ENCODE peak calls at places on chromosomes 6 and 20, in four cellular contexts. R is K562, P is HL-60, G is GM12878. K is an unnamed sample.

GRCh38 chr6:106509420-106510089 is 119.7 kb downstream of the RTN4IP1 start:
- DNase-seq in R (no peak), P (no peak), G (no peak), K (peak)

GRCh38 chr20:63032861-63033634 is 26.3 kb upstream of the BHLHE23 start:
- DNase-seq in R (no peak), P (no peak), G (peak), K (no peak)

GRCh38 chr6:38375341-38375740 is 264.4 kb downstream of the BTBD9 start:
- DNase-seq in R (no peak), P (no peak), G (no peak), K (no peak)

GRCh38 chr20:44516491-44516890 is 5.4 kb downstream of the SERINC3 start:
- DNase-seq in R (no peak), P (no peak), G (no peak), K (no peak)

GRCh38 chr6:15952231-15953151 is 176.4 kb upstream of the MYLIP start:
- DNase-seq in R (no peak), P (no peak), G (no peak), K (no peak)

GRCh38 chr6:37459981-37460800 is 27.2 kb downstream of the CMTR1 start:
- DNase-seq in R (peak), P (no peak), G (no peak), K (no peak)

GRCh38 chr20:36812601-36813000 is 39.0 kb upstream of the DSN1 start:
- DNase-seq in R (no peak), P (no peak), G (no peak), K (no peak)

GRCh38 chr6:155388546-155388945 is 67.1 kb downstream of the NOX3 start:
- DNase-seq in R (no peak), P (no peak), G (no peak), K (no peak)

GRCh38 chr6:11824986-11825385 is 46.4 kb upstream of the ADTRP start:
- DNase-seq in R (no peak), P (no peak), G (peak), K (no peak)

GRCh38 chr6:52994031-52994788 is 874 bp downstream of the GSTA4 start:
- DNase-seq in R (no peak), P (no peak), G (no peak), K (no peak)

GRCh38 chr20:57434390-57434700 is 43.1 kb downstream of the RBM38 start:
- DNase-seq in R (no peak), P (no peak), G (no peak), K (no peak)

GRCh38 chr6:46781478-46782378 is 11.5 kb upstream of the MEP1A start:
- DNase-seq in R (peak), P (peak), G (no peak), K (no peak)

GRCh38 chr6:41589636-41590622 is 43.7 kb downstream of the FOXP4 start:
- DNase-seq in R (no peak), P (no peak), G (no peak), K (no peak)

GRCh38 chr6:111480988-111481830 is 1.8 kb downstream of the REV3L start:
- DNase-seq in R (no peak), P (no peak), G (no peak), K (no peak)

GRCh38 chr6:6736753-6737654 is 148.5 kb downstream of the LY86 start:
- DNase-seq in R (peak), P (no peak), G (no peak), K (peak)

GRCh38 chr20:11229772-11230171 is 556.0 kb upstream of the JAG1 start:
- DNase-seq in R (no peak), P (no peak), G (no peak), K (no peak)

GRCh38 chr6:111874030-111874425 is 776 bp upstream of the FYN start:
- DNase-seq in R (no peak), P (no peak), G (no peak), K (no peak)

GRCh38 chr20:46084805-46085792 is 4.7 kb downstream of the NCOA5 start:
- DNase-seq in R (peak), P (no peak), G (no peak), K (no peak)

GRCh38 chr6:55492259-55492658 is 86.7 kb downstream of the HMGCLL1 start:
- DNase-seq in R (no peak), P (no peak), G (no peak), K (no peak)

GRCh38 chr6:81894286-81894685 is 141.8 kb upstream of the TENT5A start:
- DNase-seq in R (no peak), P (no peak), G (no peak), K (no peak)

GRCh38 chr6:392441-393390 is 1.2 kb downstream of the IRF4 start:
- DNase-seq in R (no peak), P (no peak), G (no peak), K (no peak)

GRCh38 chr6:23535071-23535470 is 590.9 kb upstream of the NRSN1 start:
- DNase-seq in R (no peak), P (no peak), G (no peak), K (no peak)

GRCh38 chr6:75855047-75855446 is 106.0 kb downstream of the MYO6 start:
- DNase-seq in R (peak), P (no peak), G (no peak), K (no peak)

GRCh38 chr20:19676202-19676601 is 81.9 kb upstream of the RIN2 start:
- DNase-seq in R (no peak), P (no peak), G (no peak), K (no peak)
- TF ChIP-seq POLR2AphosphoS5 in R (no peak), P (no peak), G (no peak), K (no peak)

DNA sequence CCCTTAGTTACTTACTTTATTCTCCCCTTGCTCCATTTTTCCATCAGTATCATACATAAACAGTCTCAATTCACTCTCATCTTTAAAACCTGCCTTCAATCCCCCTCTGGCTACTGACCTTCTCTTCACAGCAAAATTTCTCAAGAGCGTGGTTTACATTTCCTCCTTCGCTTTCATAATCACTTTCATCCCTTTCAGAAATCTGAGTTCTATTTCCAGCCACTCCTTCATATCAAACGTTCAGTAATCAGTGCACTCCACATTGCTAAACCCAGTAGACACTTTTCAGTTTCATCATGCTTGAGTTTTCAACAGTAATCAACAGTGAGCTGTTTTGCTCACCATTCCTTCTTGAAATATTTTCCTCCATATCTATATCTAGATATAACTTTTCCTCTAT is 176.7 kb upstream of the HSF2 start:
- DNase-seq in R (no peak), P (no peak), G (no peak), K (no peak)
- TF ChIP-seq SPI1 in R (no peak), P (no peak), G (no peak), K (no peak)

GRCh38 chr6:160737934-160738333 is 35.9 kb downstream of the PLG start:
- DNase-seq in R (no peak), P (no peak), G (no peak), K (no peak)

GRCh38 chr6:160734627-160735026 is 32.6 kb downstream of the PLG start:
- DNase-seq in R (no peak), P (no peak), G (no peak), K (no peak)

GRCh38 chr6:160733045-160733646 is 31.1 kb downstream of the PLG start:
- DNase-seq in R (peak), P (no peak), G (no peak), K (no peak)

GRCh38 chr6:160739955-160740354 is 37.9 kb downstream of the PLG start:
- DNase-seq in R (no peak), P (no peak), G (no peak), K (no peak)

DNA sequence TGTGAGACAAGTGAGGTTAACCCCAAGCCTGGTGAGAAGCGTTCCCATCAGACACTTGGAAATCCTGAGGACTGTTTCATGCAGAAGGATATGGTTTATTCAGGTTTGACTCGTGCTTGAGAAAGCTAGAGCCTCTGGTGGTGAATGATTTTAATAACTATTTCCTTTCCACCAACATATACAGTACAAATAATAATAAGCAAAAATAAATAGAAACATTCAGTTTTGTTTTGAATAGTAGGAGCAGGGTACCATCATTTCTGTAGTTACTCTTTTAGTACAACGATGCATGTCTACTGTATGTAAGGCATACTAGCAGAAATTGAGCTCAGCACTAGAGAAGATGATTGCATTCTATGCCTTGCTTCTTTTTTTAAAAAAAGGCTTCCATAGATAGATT is 33.5 kb downstream of the PLG start:
- DNase-seq in R (no peak), P (no peak), G (peak), K (no peak)
- TF ChIP-seq POLR2AphosphoS5 in R (no peak), P (no peak), G (no peak), K (no peak)

GRCh38 chr6:101783287-101783686 is 389.8 kb downstream of the GRIK2 start:
- DNase-seq in R (no peak), P (no peak), G (no peak), K (no peak)

GRCh38 chr6:101776919-101777350 is 383.4 kb downstream of the GRIK2 start:
- DNase-seq in R (no peak), P (no peak), G (no peak), K (no peak)

GRCh38 chr6:101784094-101784493 is 390.6 kb downstream of the GRIK2 start:
- DNase-seq in R (no peak), P (no peak), G (no peak), K (no peak)

GRCh38 chr6:101777646-101778045 is 384.1 kb downstream of the GRIK2 start:
- DNase-seq in R (no peak), P (no peak), G (no peak), K (no peak)

GRCh38 chr6:101779051-101779844 is 385.7 kb downstream of the GRIK2 start:
- DNase-seq in R (no peak), P (no peak), G (no peak), K (no peak)
- TF ChIP-seq SPI1 in R (no peak), P (no peak), G (no peak), K (no peak)

GRCh38 chr6:148358196-148358785 is 15.7 kb downstream of the SASH1 start:
- DNase-seq in R (no peak), P (no peak), G (no peak), K (no peak)
- TF ChIP-seq POLR2AphosphoS5 in R (no peak), P (no peak), G (no peak), K (no peak)

GRCh38 chr20:6829510-6830116 is 62.1 kb downstream of the BMP2 start:
- DNase-seq in R (no peak), P (no peak), G (no peak), K (no peak)
- TF ChIP-seq SPI1 in R (no peak), P (no peak), G (no peak), K (no peak)

GRCh38 chr6:136587527-136587926 is 37.3 kb upstream of the MAP7 start:
- DNase-seq in R (no peak), P (no peak), G (no peak), K (no peak)

GRCh38 chr6:136582702-136583471 is 32.7 kb upstream of the MAP7 start:
- DNase-seq in R (no peak), P (peak), G (no peak), K (no peak)

GRCh38 chr6:136591617-136592016 is 41.4 kb upstream of the MAP7 start:
- DNase-seq in R (no peak), P (no peak), G (no peak), K (no peak)

DNA sequence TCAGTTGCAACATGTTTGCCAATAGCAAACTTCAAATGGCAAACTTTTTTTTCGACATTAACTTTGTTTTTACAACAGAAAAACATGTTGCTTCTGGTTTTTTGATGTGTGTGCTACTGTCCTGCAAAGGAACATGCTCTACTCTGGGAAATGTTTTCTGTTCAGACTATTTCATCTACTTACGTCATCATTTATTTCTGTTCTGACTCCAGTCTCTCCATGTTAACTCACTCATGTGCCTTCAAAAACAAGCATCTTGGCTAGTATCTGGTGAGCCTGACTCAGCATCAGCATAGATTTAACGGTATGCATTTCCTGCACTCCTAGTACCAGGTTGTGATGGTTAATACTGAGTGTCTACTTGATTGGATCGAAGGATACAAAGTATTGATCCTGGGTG is 36.1 kb upstream of the MAP7 start:
- DNase-seq in R (no peak), P (no peak), G (no peak), K (no peak)
- TF ChIP-seq POLR2AphosphoS5 in R (no peak), P (no peak), G (no peak), K (no peak)

GRCh38 chr6:144264270-144265060 is 20.7 kb upstream of the UTRN start:
- DNase-seq in R (no peak), P (no peak), G (no peak), K (no peak)
- TF ChIP-seq SPI1 in R (no peak), P (no peak), G (no peak), K (no peak)